ENCODE peak calls at places on chromosomes 3 and 15, in six cellular contexts. N, L, S, G, D and K are unnamed samples.

GRCh38 chr15:94061041-94061440 is 170.3 kb upstream of the MCTP2 start:
- DNase-seq in N (no peak), L (no peak), S (no peak), G (no peak), D (no peak), K (peak; percentile 11)

GRCh38 chr15:88428053-88428452 is 39.1 kb downstream of the MRPL46 start:
- DNase-seq in N (no peak), L (no peak), S (no peak), G (no peak), D (no peak), K (no peak)

GRCh38 chr3:87082806-87083440 is 92.0 kb upstream of the VGLL3 start:
- DNase-seq in N (peak; percentile 34), L (no peak), S (peak; percentile 45), G (peak; percentile 52), D (no peak), K (peak; percentile 75)

GRCh38 chr15:65611888-65612615 is 1.1 kb upstream of the INTS14 start:
- DNase-seq in N (peak; percentile 47), L (peak; percentile 26), S (no peak), G (no peak), D (no peak), K (no peak)

GRCh38 chr3:172101107-172101506 is 61.7 kb downstream of the FNDC3B start:
- DNase-seq in N (peak; percentile 81), L (no peak), S (no peak), G (no peak), D (peak; percentile 67), K (no peak)

GRCh38 chr3:148089171-148089570 is 608.5 kb upstream of the AGTR1 start:
- DNase-seq in N (no peak), L (no peak), S (no peak), G (no peak), D (no peak), K (no peak)

GRCh38 chr3:38829404-38829803 is 13.4 kb upstream of the SCN10A start:
- DNase-seq in N (peak; percentile 39), L (no peak), S (no peak), G (no peak), D (no peak), K (peak; percentile 89)

GRCh38 chr15:31487811-31488436 is 161.3 kb downstream of the KLF13 start:
- DNase-seq in N (no peak), L (no peak), S (no peak), G (no peak), D (peak; percentile 61), K (peak; percentile 43)

GRCh38 chr15:73628976-73629854 is 4.0 kb downstream of the NPTN start:
- DNase-seq in N (peak; percentile 74), L (no peak), S (no peak), G (no peak), D (no peak), K (no peak)

GRCh38 chr3:188298585-188298984 is 144.6 kb downstream of the LPP start:
- DNase-seq in N (no peak), L (no peak), S (no peak), G (no peak), D (no peak), K (no peak)

GRCh38 chr3:188294823-188295487 is 141.0 kb downstream of the LPP start:
- DNase-seq in N (peak; percentile 99), L (no peak), S (no peak), G (peak; percentile 90), D (no peak), K (peak; percentile 96)

GRCh38 chr3:188295876-188296275 is 141.9 kb downstream of the LPP start:
- DNase-seq in N (no peak), L (no peak), S (no peak), G (no peak), D (no peak), K (no peak)

GRCh38 chr3:188299068-188299467 is 145.1 kb downstream of the LPP start:
- DNase-seq in N (no peak), L (no peak), S (no peak), G (no peak), D (no peak), K (no peak)

DNA sequence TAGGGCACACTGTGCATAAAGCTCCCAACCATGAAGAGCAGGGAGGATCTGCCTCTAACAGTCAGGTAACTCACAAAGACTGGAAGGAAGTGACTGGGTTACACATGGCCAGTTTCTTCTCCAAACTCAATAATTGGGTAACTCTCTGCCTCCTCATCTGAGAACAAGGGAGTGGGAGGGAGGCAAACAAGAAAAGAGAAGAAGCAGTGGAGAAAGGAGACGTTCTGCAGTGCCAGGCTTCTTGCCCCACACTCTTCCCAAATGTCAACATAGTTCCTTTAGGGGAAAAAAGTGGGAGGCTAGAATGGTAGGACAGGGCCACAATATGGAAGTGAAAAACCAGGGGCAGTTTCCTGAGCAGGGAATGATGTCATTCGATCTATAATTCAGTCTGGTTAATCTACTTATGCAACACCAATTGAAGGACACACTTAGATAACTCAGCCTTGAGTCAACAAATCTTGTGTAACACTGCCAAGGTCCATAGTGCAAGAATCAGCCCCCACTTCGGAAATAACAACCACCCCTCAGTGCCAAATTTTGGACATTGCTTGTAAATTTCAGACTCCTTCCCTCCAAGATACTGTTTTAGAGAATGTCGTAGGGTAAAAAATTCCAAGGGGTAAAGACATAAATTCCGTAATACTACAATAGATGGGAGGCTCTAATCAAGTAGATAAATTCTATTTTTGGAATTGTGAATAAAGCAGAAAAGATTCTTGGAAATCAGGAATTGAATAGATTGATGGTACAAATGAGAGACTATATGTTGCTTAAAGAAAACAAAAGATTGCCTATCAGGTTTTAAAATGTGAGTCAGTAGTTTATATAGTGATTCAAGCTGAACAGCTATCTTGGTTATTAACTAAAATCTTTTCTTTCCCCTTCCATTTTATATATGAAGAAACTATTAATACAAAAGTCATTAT is 143.1 kb downstream of the LPP start:
- DNase-seq in N (peak; percentile 93), L (no peak), S (no peak), G (no peak), D (no peak), K (peak; percentile 83)
- H3K9ac ChIP-seq in N (peak overlapping the region; percentile 60), L (no peak overlapping the region), S (no peak overlapping the region), G (peak overlapping the region; percentile 14), D (no peak overlapping the region), K (no peak overlapping the region)

DNA sequence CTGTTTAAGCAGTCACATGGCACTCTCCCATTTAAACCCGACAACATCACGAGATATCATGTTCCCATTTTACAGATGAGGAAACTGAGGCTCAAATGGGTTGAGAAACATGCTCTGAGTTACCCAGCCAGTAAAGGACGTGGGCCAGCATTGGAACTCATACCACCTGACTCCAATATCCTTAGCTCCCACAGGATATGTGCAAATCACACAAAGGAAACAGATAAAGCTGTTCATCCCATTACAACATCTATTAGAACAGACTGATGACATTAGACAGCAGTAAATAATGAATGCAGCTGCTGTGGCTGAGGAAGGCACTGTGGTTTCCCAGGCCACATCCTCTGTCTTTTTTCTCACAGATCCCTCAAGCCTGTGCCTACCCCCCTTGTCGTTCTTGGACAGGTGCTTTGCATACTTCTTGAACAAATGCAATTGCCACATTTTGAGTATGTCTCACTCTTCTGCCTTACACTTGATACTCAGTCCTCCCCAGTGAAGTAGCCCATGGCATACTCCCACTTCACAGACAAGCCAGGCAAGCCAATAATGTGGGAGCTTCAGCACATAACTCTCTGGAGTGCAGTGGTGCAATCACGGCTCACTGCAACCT is 17.7 kb downstream of the FRMD4B start:
- DNase-seq in N (no peak), L (no peak), S (no peak), G (no peak), D (peak; percentile 91), K (no peak)
- TF ChIP-seq CEBPB in N (no peak), L (no peak), S (no peak), G (no peak), D (no peak), K (no peak)

GRCh38 chr3:109334572-109334971 is 2.8 kb downstream of the DPPA4 start:
- DNase-seq in N (no peak), L (no peak), S (no peak), G (no peak), D (no peak), K (no peak)
- H3K9ac ChIP-seq in N (no peak overlapping the region), L (no peak overlapping the region), S (peak overlapping the region; percentile 92), G (no peak overlapping the region), D (no peak overlapping the region), K (no peak overlapping the region)

GRCh38 chr15:89812126-89812846 is 2.4 kb downstream of the ANPEP start:
- DNase-seq in N (peak; percentile 56), L (no peak), S (no peak), G (no peak), D (no peak), K (no peak)
- TF ChIP-seq CEBPB in N (no peak), L (no peak), S (no peak), G (no peak), D (no peak), K (no peak)

GRCh38 chr3:182509844-182510460 is 283.4 kb upstream of the ATP11B start:
- DNase-seq in N (no peak), L (no peak), S (no peak), G (no peak), D (no peak), K (no peak)

GRCh38 chr3:182509312-182509711 is 284.0 kb upstream of the ATP11B start:
- DNase-seq in N (no peak), L (no peak), S (no peak), G (no peak), D (no peak), K (no peak)

DNA sequence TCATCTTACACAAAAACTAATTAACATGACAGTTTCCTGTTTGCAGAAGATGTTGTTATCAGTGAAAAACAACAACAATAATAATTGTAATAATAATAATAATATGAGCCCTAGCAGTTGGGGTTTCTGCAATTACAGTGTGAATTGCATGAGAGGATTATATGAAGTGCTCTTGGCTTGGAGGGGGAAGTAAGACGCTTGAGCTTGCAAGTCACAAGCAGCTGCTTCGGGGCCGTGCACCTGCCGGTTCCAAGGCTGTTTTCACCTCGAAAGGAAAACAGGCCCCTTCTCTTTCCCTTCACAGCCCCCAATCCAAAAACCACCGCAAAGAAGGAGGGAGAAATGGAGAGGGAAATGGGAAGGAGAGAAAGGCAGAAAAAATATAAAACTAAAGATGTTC is 284.4 kb upstream of the ATP11B start:
- DNase-seq in N (no peak), L (no peak), S (no peak), G (no peak), D (no peak), K (no peak)
- H3K9ac ChIP-seq in N (no peak overlapping the region), L (no peak overlapping the region), S (no peak overlapping the region), G (no peak overlapping the region), D (no peak overlapping the region), K (no peak overlapping the region)

GRCh38 chr3:132641837-132642538 is 17.6 kb downstream of the ACAD11 start:
- DNase-seq in N (peak; percentile 45), L (peak; percentile 38), S (no peak), G (peak; percentile 22), D (no peak), K (peak; percentile 67)
- TF ChIP-seq CEBPB in N (no peak), L (no peak), S (no peak), G (no peak), D (no peak), K (no peak)

DNA sequence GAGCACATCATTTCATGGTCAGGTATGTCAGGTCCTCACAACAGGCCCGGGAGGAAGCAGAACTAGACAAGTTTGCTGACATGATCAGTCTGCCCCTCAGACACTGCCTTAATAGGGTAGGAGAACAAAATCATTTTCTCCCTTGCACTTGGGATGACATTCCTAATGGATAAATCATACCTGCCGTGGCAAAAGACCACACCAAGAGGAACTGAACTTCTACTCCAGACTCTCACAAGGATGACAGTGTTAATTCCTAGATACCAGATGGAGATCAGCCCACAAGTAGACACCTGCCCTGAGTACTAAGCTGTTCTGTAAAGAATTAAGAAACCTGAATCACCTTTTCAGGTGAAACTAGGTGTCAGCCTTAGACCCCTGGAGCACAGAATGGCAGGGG is 19.5 kb downstream of the SIAH2 start:
- DNase-seq in N (no peak), L (no peak), S (no peak), G (no peak), D (no peak), K (peak; percentile 51)
- H3K9ac ChIP-seq in N (no peak overlapping the region), L (no peak overlapping the region), S (no peak overlapping the region), G (peak overlapping the region; percentile 7), D (no peak overlapping the region), K (no peak overlapping the region)